ENCODE peak calls at places on chromosomes 2 and 18, in eight cellular contexts. One of them, this sample, is unnamed.

GRCh38 chr2:128556633-128557032 is 238.0 kb upstream of the HS6ST1 start:
- DNase-seq in foreskin fibroblast: no peak
- DNase-seq in astrocyte of the spinal cord: no peak
- DNase-seq in breast epithelium: no peak
- DNase-seq in fibroblast of lung: no peak
- DNase-seq in body of pancreas: no peak
- DNase-seq in lower leg skin: peak
- DNase-seq in AG10803: no peak
- DNase-seq in this sample: no peak

GRCh38 chr2:212097001-212097400 is 441.6 kb downstream of the ERBB4 start:
- DNase-seq in foreskin fibroblast: no peak
- DNase-seq in astrocyte of the spinal cord: no peak
- DNase-seq in breast epithelium: no peak
- DNase-seq in fibroblast of lung: no peak
- DNase-seq in body of pancreas: no peak
- DNase-seq in lower leg skin: no peak
- DNase-seq in AG10803: no peak
- DNase-seq in this sample: no peak

GRCh38 chr2:102100371-102101096 is 42.0 kb upstream of the IL1R1 start:
- DNase-seq in foreskin fibroblast: peak
- DNase-seq in astrocyte of the spinal cord: peak
- DNase-seq in breast epithelium: no peak
- DNase-seq in fibroblast of lung: peak
- DNase-seq in body of pancreas: no peak
- DNase-seq in lower leg skin: no peak
- DNase-seq in AG10803: peak
- DNase-seq in this sample: peak

GRCh38 chr18:32974421-32975165 is 201.8 kb upstream of the KLHL14 start:
- DNase-seq in foreskin fibroblast: peak
- DNase-seq in astrocyte of the spinal cord: no peak
- DNase-seq in breast epithelium: no peak
- DNase-seq in fibroblast of lung: peak
- DNase-seq in body of pancreas: no peak
- DNase-seq in lower leg skin: no peak
- DNase-seq in AG10803: no peak
- DNase-seq in this sample: no peak

GRCh38 chr2:197378494-197378972 is 56.3 kb downstream of the SF3B1 start:
- DNase-seq in foreskin fibroblast: peak
- DNase-seq in astrocyte of the spinal cord: peak
- DNase-seq in breast epithelium: no peak
- DNase-seq in fibroblast of lung: peak
- DNase-seq in body of pancreas: peak
- DNase-seq in lower leg skin: no peak
- DNase-seq in AG10803: peak
- DNase-seq in this sample: no peak

GRCh38 chr2:181528441-181528840 is 71.3 kb downstream of the ITGA4 start:
- DNase-seq in foreskin fibroblast: peak
- DNase-seq in astrocyte of the spinal cord: no peak
- DNase-seq in breast epithelium: no peak
- DNase-seq in fibroblast of lung: no peak
- DNase-seq in body of pancreas: no peak
- DNase-seq in lower leg skin: no peak
- DNase-seq in AG10803: no peak
- DNase-seq in this sample: no peak

GRCh38 chr2:215885621-215886020 is 127.7 kb downstream of the MREG start:
- DNase-seq in foreskin fibroblast: no peak
- DNase-seq in astrocyte of the spinal cord: no peak
- DNase-seq in breast epithelium: no peak
- DNase-seq in fibroblast of lung: peak
- DNase-seq in body of pancreas: no peak
- DNase-seq in lower leg skin: no peak
- DNase-seq in AG10803: no peak
- DNase-seq in this sample: no peak

GRCh38 chr2:104701471-104701911 is 152.4 kb upstream of the POU3F3 start:
- DNase-seq in foreskin fibroblast: no peak
- DNase-seq in astrocyte of the spinal cord: no peak
- DNase-seq in breast epithelium: no peak
- DNase-seq in fibroblast of lung: no peak
- DNase-seq in body of pancreas: no peak
- DNase-seq in lower leg skin: no peak
- DNase-seq in AG10803: no peak
- DNase-seq in this sample: no peak

GRCh38 chr2:64979744-64980143 is 9.5 kb upstream of the SLC1A4 start:
- DNase-seq in foreskin fibroblast: no peak
- DNase-seq in astrocyte of the spinal cord: no peak
- DNase-seq in breast epithelium: no peak
- DNase-seq in fibroblast of lung: no peak
- DNase-seq in body of pancreas: no peak
- DNase-seq in lower leg skin: no peak
- DNase-seq in AG10803: no peak
- DNase-seq in this sample: no peak

GRCh38 chr2:42368817-42369550 is 8.0 kb upstream of the COX7A2L start:
- DNase-seq in foreskin fibroblast: no peak
- DNase-seq in astrocyte of the spinal cord: no peak
- DNase-seq in breast epithelium: peak
- DNase-seq in fibroblast of lung: no peak
- DNase-seq in body of pancreas: no peak
- DNase-seq in lower leg skin: no peak
- DNase-seq in AG10803: no peak
- DNase-seq in this sample: no peak

GRCh38 chr2:226618544-226618874 is 181.1 kb downstream of the IRS1 start:
- DNase-seq in foreskin fibroblast: no peak
- DNase-seq in astrocyte of the spinal cord: no peak
- DNase-seq in breast epithelium: no peak
- DNase-seq in fibroblast of lung: no peak
- DNase-seq in body of pancreas: no peak
- DNase-seq in lower leg skin: no peak
- DNase-seq in AG10803: no peak
- DNase-seq in this sample: no peak

GRCh38 chr2:155377178-155377780 is 678.8 kb downstream of the KCNJ3 start:
- DNase-seq in foreskin fibroblast: peak
- DNase-seq in astrocyte of the spinal cord: peak
- DNase-seq in breast epithelium: no peak
- DNase-seq in fibroblast of lung: peak
- DNase-seq in body of pancreas: no peak
- DNase-seq in lower leg skin: no peak
- DNase-seq in AG10803: peak
- DNase-seq in this sample: no peak

GRCh38 chr2:60336442-60337141 is 216.9 kb downstream of the BCL11A start:
- DNase-seq in foreskin fibroblast: no peak
- DNase-seq in astrocyte of the spinal cord: no peak
- DNase-seq in breast epithelium: no peak
- DNase-seq in fibroblast of lung: no peak
- DNase-seq in body of pancreas: peak
- DNase-seq in lower leg skin: no peak
- DNase-seq in AG10803: no peak
- DNase-seq in this sample: no peak

GRCh38 chr2:60335533-60336237 is 217.8 kb downstream of the BCL11A start:
- DNase-seq in foreskin fibroblast: no peak
- DNase-seq in astrocyte of the spinal cord: no peak
- DNase-seq in breast epithelium: no peak
- DNase-seq in fibroblast of lung: no peak
- DNase-seq in body of pancreas: peak
- DNase-seq in lower leg skin: no peak
- DNase-seq in AG10803: no peak
- DNase-seq in this sample: no peak

GRCh38 chr2:60334610-60335009 is 218.8 kb downstream of the BCL11A start:
- DNase-seq in foreskin fibroblast: no peak
- DNase-seq in astrocyte of the spinal cord: no peak
- DNase-seq in breast epithelium: no peak
- DNase-seq in fibroblast of lung: no peak
- DNase-seq in body of pancreas: no peak
- DNase-seq in lower leg skin: no peak
- DNase-seq in AG10803: no peak
- DNase-seq in this sample: no peak

GRCh38 chr2:60339286-60339685 is 214.2 kb downstream of the BCL11A start:
- DNase-seq in foreskin fibroblast: no peak
- DNase-seq in astrocyte of the spinal cord: no peak
- DNase-seq in breast epithelium: no peak
- DNase-seq in fibroblast of lung: no peak
- DNase-seq in body of pancreas: no peak
- DNase-seq in lower leg skin: no peak
- DNase-seq in AG10803: no peak
- DNase-seq in this sample: no peak

DNA sequence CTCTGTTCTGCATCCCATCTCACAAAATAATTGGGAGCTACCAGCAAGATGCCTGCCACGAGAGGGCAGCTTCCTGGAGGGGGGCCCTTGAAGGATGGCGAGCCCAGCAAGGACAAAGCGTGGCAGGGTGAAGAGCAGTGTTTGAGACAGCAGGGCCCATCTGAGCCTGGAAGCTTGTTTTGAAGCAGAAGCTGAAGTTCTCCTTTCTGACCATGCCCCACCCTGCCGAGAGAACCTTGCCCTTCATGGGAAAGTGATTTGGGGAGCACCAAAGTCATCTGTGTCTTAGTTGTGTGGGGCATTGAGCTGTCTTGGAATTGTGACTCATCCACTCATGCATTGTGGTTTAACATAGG is 216.3 kb downstream of the BCL11A start:
- DNase-seq in foreskin fibroblast: no peak
- DNase-seq in astrocyte of the spinal cord: no peak
- DNase-seq in breast epithelium: no peak
- DNase-seq in fibroblast of lung: no peak
- DNase-seq in body of pancreas: peak
- DNase-seq in lower leg skin: no peak
- DNase-seq in AG10803: peak
- DNase-seq in this sample: no peak
- TF ChIP-seq CTCF in foreskin fibroblast: no peak
- TF ChIP-seq CTCF in astrocyte of the spinal cord: no peak
- TF ChIP-seq CTCF in breast epithelium: no peak
- TF ChIP-seq CTCF in fibroblast of lung: no peak
- TF ChIP-seq CTCF in body of pancreas: peak
- TF ChIP-seq CTCF in lower leg skin: no peak
- TF ChIP-seq CTCF in AG10803: peak
- TF ChIP-seq CTCF in this sample: peak

DNA sequence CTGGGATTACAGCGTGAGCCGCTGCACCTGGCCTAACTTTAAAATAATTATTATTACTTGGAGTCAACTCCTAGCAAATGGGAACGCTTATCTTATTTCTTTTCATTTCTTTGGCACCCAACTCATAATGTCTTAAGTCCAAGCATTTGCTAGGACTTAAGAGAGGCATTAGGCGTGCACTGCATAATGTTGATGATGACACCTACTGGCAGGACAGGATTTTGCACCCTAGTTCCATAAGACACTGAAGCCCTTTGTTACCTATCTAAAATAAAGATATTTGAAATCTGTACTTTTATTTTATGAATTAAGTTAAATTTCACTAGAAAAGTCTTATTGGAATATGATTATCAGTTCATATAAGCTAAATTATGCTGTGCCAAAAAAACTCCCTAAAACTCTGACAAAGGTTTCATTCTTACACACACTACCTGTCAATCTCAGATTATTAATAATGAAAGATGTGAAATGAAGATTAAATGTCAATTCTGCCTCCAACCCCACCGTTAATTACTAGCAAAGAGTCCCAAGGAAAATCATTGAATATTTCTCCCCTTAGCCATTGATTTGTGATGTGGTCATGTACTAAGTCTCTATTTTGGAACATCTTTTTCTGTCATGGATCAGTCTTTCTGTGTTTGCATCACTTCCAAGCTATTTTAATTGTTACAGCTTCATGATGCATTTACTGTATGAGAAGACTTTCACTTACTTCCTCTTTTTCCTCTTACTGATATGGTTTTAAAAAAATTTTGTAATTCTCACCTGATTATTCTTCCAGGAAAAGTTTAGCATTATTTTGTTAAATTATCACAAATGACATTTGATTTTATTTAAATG is 12.7 kb upstream of the CDH2 start:
- DNase-seq in foreskin fibroblast: peak
- DNase-seq in astrocyte of the spinal cord: peak
- DNase-seq in breast epithelium: no peak
- DNase-seq in fibroblast of lung: peak
- DNase-seq in body of pancreas: peak
- DNase-seq in lower leg skin: no peak
- DNase-seq in AG10803: peak
- DNase-seq in this sample: no peak
- H3K4me3 ChIP-seq in foreskin fibroblast: no peak
- H3K4me3 ChIP-seq in astrocyte of the spinal cord: no peak
- H3K4me3 ChIP-seq in breast epithelium: no peak
- H3K4me3 ChIP-seq in fibroblast of lung: no peak
- H3K4me3 ChIP-seq in body of pancreas: no peak
- H3K4me3 ChIP-seq in lower leg skin: no peak
- H3K4me3 ChIP-seq in AG10803: no peak
- H3K4me3 ChIP-seq in this sample: no peak

DNA sequence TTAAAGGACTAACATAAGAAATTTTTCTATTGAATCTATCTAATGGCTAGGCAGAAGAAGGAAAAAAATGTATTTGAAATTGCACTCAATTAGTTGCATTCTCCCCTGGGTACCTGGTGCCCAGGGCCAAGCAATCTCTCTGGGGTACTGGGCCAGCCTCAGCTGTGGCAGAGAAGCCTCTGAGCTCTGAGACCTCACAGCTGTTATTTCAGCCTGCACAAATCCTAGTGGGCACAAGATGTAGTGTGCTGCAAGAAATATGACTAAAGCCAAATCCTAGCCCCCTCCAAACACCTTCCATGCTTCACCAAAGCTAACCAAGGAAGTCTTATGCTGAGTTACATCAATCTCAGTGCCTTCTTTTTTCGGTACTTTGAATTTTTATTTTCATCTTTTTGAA is 478.4 kb downstream of the STK39 start:
- DNase-seq in foreskin fibroblast: no peak
- DNase-seq in astrocyte of the spinal cord: no peak
- DNase-seq in breast epithelium: no peak
- DNase-seq in fibroblast of lung: no peak
- DNase-seq in body of pancreas: no peak
- DNase-seq in lower leg skin: no peak
- DNase-seq in AG10803: no peak
- DNase-seq in this sample: no peak
- TF ChIP-seq CTCF in foreskin fibroblast: no peak
- TF ChIP-seq CTCF in astrocyte of the spinal cord: no peak
- TF ChIP-seq CTCF in breast epithelium: no peak
- TF ChIP-seq CTCF in fibroblast of lung: no peak
- TF ChIP-seq CTCF in body of pancreas: no peak
- TF ChIP-seq CTCF in lower leg skin: no peak
- TF ChIP-seq CTCF in AG10803: no peak
- TF ChIP-seq CTCF in this sample: no peak

DNA sequence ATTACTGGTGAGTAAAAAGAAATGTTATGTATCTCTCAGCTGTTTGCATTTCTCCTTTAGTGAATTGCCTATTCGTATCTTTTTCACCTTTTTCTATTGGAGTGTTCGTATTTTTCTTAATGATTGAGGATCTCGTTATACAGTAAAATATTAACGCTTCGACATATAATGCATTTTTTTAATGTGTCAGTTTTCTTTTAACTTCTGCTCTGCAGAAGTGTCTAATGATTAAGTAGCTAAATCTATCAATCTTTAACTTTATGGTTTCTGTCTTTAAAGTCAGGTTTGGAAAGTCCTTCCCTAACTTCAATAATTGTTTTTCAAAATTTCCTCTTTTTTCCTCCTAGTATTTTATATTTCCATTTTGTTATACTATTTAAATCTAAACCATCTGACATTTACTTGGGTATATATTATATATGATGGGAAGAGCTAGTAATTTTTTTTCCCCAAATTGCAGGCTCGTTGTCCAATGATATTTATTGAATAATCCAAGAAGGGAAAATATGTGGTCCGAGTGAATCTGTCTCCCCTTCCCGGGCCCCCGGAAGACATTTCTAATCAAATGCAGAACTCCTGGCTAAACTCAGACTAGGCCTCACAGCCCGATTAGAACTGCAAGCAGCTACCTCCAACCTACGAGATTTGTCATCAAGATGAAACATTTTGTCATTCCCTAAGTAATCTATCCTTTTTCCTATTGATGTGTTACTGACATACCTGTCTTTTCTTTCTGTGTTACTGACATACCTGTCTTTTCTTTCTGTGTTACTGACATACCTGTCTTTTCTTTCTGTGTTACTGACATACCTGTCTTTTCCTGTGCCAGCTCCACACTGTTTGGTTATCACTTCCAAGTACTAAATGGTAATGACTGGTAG is 17.2 kb downstream of the PCBP1 start:
- DNase-seq in foreskin fibroblast: peak
- DNase-seq in astrocyte of the spinal cord: peak
- DNase-seq in breast epithelium: no peak
- DNase-seq in fibroblast of lung: peak
- DNase-seq in body of pancreas: peak
- DNase-seq in lower leg skin: peak
- DNase-seq in AG10803: peak
- DNase-seq in this sample: no peak
- H3K4me3 ChIP-seq in foreskin fibroblast: no peak
- H3K4me3 ChIP-seq in astrocyte of the spinal cord: no peak
- H3K4me3 ChIP-seq in breast epithelium: no peak
- H3K4me3 ChIP-seq in fibroblast of lung: peak
- H3K4me3 ChIP-seq in body of pancreas: no peak
- H3K4me3 ChIP-seq in lower leg skin: no peak
- H3K4me3 ChIP-seq in AG10803: no peak
- H3K4me3 ChIP-seq in this sample: no peak